ENCODE peak calls at places on chromosomes 7 and 10, in seven cellular contexts. H is SK-N-SH, D is H1, N is HCT116, F is HepG2, W is K562, Q is GM12878. J is an unnamed sample.

GRCh38 chr10:12194752-12195271 is 879 bp downstream of the NUDT5 start:
- DNase-seq in Q (no peak), D (no peak), N (no peak), H (peak; percentile 35), F (no peak), W (no peak), J (no peak)

GRCh38 chr10:21523007-21523406 is 2.5 kb downstream of the SKIDA1 start:
- DNase-seq in H (no peak), F (no peak), N (no peak), Q (no peak), D (no peak), W (no peak), J (no peak)

GRCh38 chr10:77497748-77498147 is 139.9 kb downstream of the KCNMA1 start:
- DNase-seq in D (no peak), W (no peak), N (no peak), Q (no peak), F (no peak), H (no peak), J (no peak)

GRCh38 chr7:157799076-157799685 is 462.4 kb downstream of the DNAJB6 start:
- DNase-seq in N (no peak), Q (no peak), W (no peak), F (no peak), D (no peak), H (no peak), J (no peak)

GRCh38 chr10:50033481-50033880 is 34.3 kb upstream of the WASHC2A start:
- DNase-seq in D (no peak), Q (no peak), H (no peak), N (no peak), F (no peak), W (no peak), J (no peak)

GRCh38 chr10:17479822-17480221 is 25.4 kb upstream of the ST8SIA6 start:
- DNase-seq in F (no peak), Q (peak; percentile 8), N (no peak), W (no peak), D (no peak), H (no peak), J (no peak)

GRCh38 chr10:50884302-50884701 is 1.1 kb downstream of the A1CF start:
- DNase-seq in H (no peak), F (no peak), D (no peak), N (no peak), Q (no peak), W (no peak), J (no peak)

GRCh38 chr10:73850205-73850604 is 24.1 kb downstream of the CAMK2G start:
- DNase-seq in W (no peak), N (no peak), Q (no peak), F (no peak), H (no peak), D (no peak), J (no peak)

GRCh38 chr10:83301732-83302131 is 837.6 kb upstream of the GHITM start:
- DNase-seq in N (no peak), Q (no peak), F (no peak), D (no peak), H (no peak), W (no peak), J (no peak)

GRCh38 chr10:76297787-76298281 is 866.4 kb downstream of the LRMDA start:
- DNase-seq in F (peak; percentile 77), Q (no peak), H (no peak), D (no peak), N (no peak), W (no peak), J (no peak)

GRCh38 chr7:69677905-69678793 is 79.9 kb downstream of the AUTS2 start:
- DNase-seq in H (no peak), D (no peak), W (no peak), N (no peak), F (no peak), Q (no peak), J (no peak)
- TF ChIP-seq JUND in H (no peak), D (no peak), W (no peak), N (no peak), F (no peak), Q (no peak), J (no peak)

GRCh38 chr10:33233191-33233590 is 101.3 kb downstream of the NRP1 start:
- DNase-seq in D (no peak), W (no peak), F (no peak), H (no peak), Q (no peak), N (no peak), J (no peak)

GRCh38 chr10:33235951-33236350 is 98.5 kb downstream of the NRP1 start:
- DNase-seq in Q (no peak), D (no peak), H (no peak), W (no peak), F (no peak), N (no peak), J (no peak)

GRCh38 chr10:33235271-33235884 is 99.1 kb downstream of the NRP1 start:
- DNase-seq in D (no peak), N (no peak), H (peak; percentile 21), Q (no peak), F (no peak), W (no peak), J (no peak)

GRCh38 chr10:33233635-33234034 is 100.8 kb downstream of the NRP1 start:
- DNase-seq in W (no peak), H (no peak), D (no peak), F (no peak), N (no peak), Q (no peak), J (no peak)

DNA sequence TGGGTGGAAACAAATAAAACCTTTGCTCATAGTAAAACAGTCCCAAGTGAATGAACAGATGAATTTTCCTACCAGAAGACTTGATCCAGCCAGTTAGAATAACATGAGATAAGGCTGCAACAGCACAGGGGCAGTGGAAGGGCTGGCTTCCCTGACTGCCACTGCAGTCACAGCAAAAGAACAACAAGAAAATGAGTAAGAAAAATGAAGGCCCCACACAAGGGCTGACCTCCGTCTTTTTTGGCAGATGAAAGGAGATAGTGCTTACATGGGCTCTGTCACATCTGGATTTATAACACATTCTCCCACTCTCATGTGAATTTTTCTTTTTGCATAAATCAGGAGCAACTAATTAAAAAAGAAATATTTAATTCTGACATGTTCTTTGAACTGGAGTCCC is 99.7 kb downstream of the NRP1 start:
- DNase-seq in D (no peak), H (peak; percentile 28), F (no peak), N (no peak), Q (no peak), W (no peak), J (no peak)
- TF ChIP-seq JUND in D (no peak), H (no peak), F (no peak), N (no peak), Q (no peak), W (no peak), J (no peak)

GRCh38 chr7:116621649-116622048 is 50.3 kb upstream of the MET start:
- DNase-seq in Q (no peak), D (no peak), W (no peak), F (no peak), N (no peak), H (no peak), J (no peak)
- TF ChIP-seq JUND in Q (no peak), D (no peak), W (no peak), F (no peak), N (no peak), H (no peak), J (no peak)

DNA sequence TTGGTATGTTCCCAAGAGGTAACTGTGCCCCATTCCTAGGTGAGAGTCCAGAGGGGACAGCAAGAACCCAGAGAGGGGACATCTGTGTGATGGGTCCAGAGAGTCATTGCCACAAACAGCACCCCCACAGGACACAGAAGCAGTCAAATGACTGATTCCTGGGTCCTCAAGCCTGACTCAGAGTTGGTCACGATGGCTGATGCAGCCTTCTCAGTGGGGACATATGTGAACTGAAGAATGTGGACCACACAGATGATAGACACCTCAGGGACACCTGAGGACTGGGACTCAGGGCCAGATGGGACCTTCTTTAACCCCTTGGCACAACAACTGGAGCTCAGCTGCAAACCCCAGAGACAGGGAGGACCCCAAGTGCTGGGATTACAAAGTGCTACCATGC is 96.5 kb downstream of the STRA8 start:
- DNase-seq in W (no peak), F (no peak), N (no peak), Q (no peak), H (no peak), D (no peak), J (no peak)
- TF ChIP-seq JUND in W (no peak), F (no peak), N (no peak), Q (no peak), H (no peak), D (no peak), J (no peak)

GRCh38 chr10:79384773-79385391 is 37.6 kb downstream of the PPIF start:
- DNase-seq in Q (no peak), D (no peak), H (peak; percentile 18), F (no peak), N (no peak), W (no peak), J (no peak)
- TF ChIP-seq JUND in Q (no peak), D (no peak), H (no peak), F (no peak), N (no peak), W (no peak), J (no peak)

GRCh38 chr10:43070121-43071085 is 6.5 kb upstream of the RET start:
- DNase-seq in N (no peak), W (no peak), D (no peak), F (no peak), H (no peak), Q (no peak), J (no peak)
- TF ChIP-seq JUND in N (no peak), W (no peak), D (no peak), F (no peak), H (no peak), Q (no peak), J (no peak)

J was measured in T47D.